ENCODE peak calls at places on chromosomes 3 and 15, in ten cellular contexts. H is HTR-8/SVneo; Q is central memory CD4-positive, alpha-beta T cell; B is nephron progenitor cell; Y is GM13977; V is AG08396; G is C1 segment of cervical spinal cord; T is DMS53; K is AG09309; F is T47D. E is an unnamed sample.
A peak's percentile ranks its signal among the peaks of the same experiment; 100 is the strongest.

GRCh38 chr3:134487406-134487805 is 1.5 kb downstream of the CEP63 start:
- DNase-seq in H (no peak), Q (no peak), B (no peak), Y (peak; percentile 57), V (no peak), G (no peak), T (peak; percentile 44), K (no peak), F (peak; percentile 55), E (no peak)

GRCh38 chr3:170697803-170698350 is 112.0 kb upstream of the SLC7A14 start:
- DNase-seq in H (no peak), Q (no peak), B (no peak), Y (no peak), V (no peak), G (no peak), T (peak; percentile 63), K (no peak), F (no peak), E (no peak)

GRCh38 chr15:100671858-100672543 is 69.6 kb downstream of the ASB7 start:
- DNase-seq in H (peak; percentile 71), Q (no peak), B (peak; percentile 45), Y (peak; percentile 70), V (peak; percentile 72), G (no peak), T (peak; percentile 69), K (no peak), F (peak; percentile 64), E (no peak)

GRCh38 chr15:54803987-54804386 is 392.8 kb downstream of the RSL24D1 start:
- DNase-seq in H (no peak), Q (no peak), B (no peak), Y (no peak), V (no peak), G (no peak), T (peak; percentile 37), K (no peak), F (no peak), E (no peak)

GRCh38 chr15:96058103-96058851 is 272.2 kb upstream of the NR2F2 start:
- DNase-seq in H (no peak), Q (no peak), B (no peak), Y (peak; percentile 48), V (no peak), G (no peak), T (no peak), K (no peak), F (no peak), E (no peak)

GRCh38 chr15:73997986-73998385 is 3.5 kb downstream of the PML start:
- DNase-seq in H (no peak), Q (no peak), B (no peak), Y (no peak), V (no peak), G (no peak), T (no peak), K (no peak), F (no peak), E (no peak)

GRCh38 chr3:63387568-63387967 is 109.5 kb downstream of the SYNPR start:
- DNase-seq in H (no peak), Q (no peak), B (no peak), Y (no peak), V (no peak), G (no peak), T (peak; percentile 1), K (no peak), F (no peak), E (no peak)

GRCh38 chr3:177279118-177279815 is 82.0 kb upstream of the TBL1XR1 start:
- DNase-seq in H (no peak), Q (no peak), B (no peak), Y (no peak), V (no peak), G (no peak), T (peak; percentile 83), K (no peak), F (peak; percentile 68), E (no peak)

GRCh38 chr3:9942164-9942563 is 8.5 kb downstream of the CRELD1 start:
- DNase-seq in H (no peak), Q (no peak), B (no peak), Y (no peak), V (no peak), G (no peak), T (no peak), K (no peak), F (no peak), E (no peak)

GRCh38 chr3:42707620-42708355 is 5.2 kb upstream of the HHATL start:
- DNase-seq in H (no peak), Q (no peak), B (no peak), Y (no peak), V (no peak), G (no peak), T (no peak), K (no peak), F (no peak), E (no peak)

GRCh38 chr3:67459131-67459530 is 195.3 kb downstream of the SUCLG2 start:
- DNase-seq in H (no peak), Q (no peak), B (no peak), Y (no peak), V (no peak), G (no peak), T (no peak), K (no peak), F (no peak), E (no peak)

GRCh38 chr3:114764056-114764492 is 383.0 kb downstream of the ZBTB20 start:
- DNase-seq in H (no peak), Q (no peak), B (no peak), Y (no peak), V (no peak), G (no peak), T (peak; percentile 50), K (no peak), F (no peak), E (no peak)

GRCh38 chr3:25854635-25855034 is 64.7 kb downstream of the OXSM start:
- DNase-seq in H (peak; percentile 9), Q (no peak), B (no peak), Y (no peak), V (peak; percentile 58), G (no peak), T (peak; percentile 35), K (peak; percentile 16), F (peak; percentile 13), E (no peak)

GRCh38 chr15:87762110-87762509 is 494.4 kb downstream of the NTRK3 start:
- DNase-seq in H (no peak), Q (no peak), B (no peak), Y (no peak), V (no peak), G (no peak), T (no peak), K (no peak), F (no peak), E (peak; percentile 24)

GRCh38 chr3:156619376-156619775 is 55.0 kb upstream of the TIPARP start:
- DNase-seq in H (no peak), Q (no peak), B (no peak), Y (no peak), V (no peak), G (no peak), T (no peak), K (no peak), F (no peak), E (no peak)

GRCh38 chr3:167843886-167844285 is 108.4 kb downstream of the SERPINI1 start:
- DNase-seq in H (no peak), Q (no peak), B (no peak), Y (no peak), V (no peak), G (no peak), T (no peak), K (no peak), F (no peak), E (no peak)

GRCh38 chr15:48493084-48493762 is 152.3 kb downstream of the FBN1 start:
- DNase-seq in H (peak; percentile 12), Q (no peak), B (no peak), Y (no peak), V (peak; percentile 66), G (no peak), T (no peak), K (peak; percentile 80), F (no peak), E (no peak)

GRCh38 chr3:177141899-177142651 is 55.2 kb downstream of the TBL1XR1 start:
- DNase-seq in H (no peak), Q (no peak), B (no peak), Y (no peak), V (no peak), G (no peak), T (peak; percentile 31), K (no peak), F (no peak), E (no peak)

GRCh38 chr3:156187146-156187769 is 66.9 kb downstream of the KCNAB1 start:
- DNase-seq in H (no peak), Q (no peak), B (no peak), Y (no peak), V (no peak), G (no peak), T (no peak), K (no peak), F (no peak), E (no peak)

GRCh38 chr3:143158549-143158988 is 39.0 kb downstream of the CHST2 start:
- DNase-seq in H (no peak), Q (no peak), B (no peak), Y (peak; percentile 48), V (no peak), G (no peak), T (no peak), K (peak; percentile 37), F (no peak), E (no peak)

GRCh38 chr3:186757214-186757613 is 26.2 kb upstream of the EIF4A2 start:
- DNase-seq in H (no peak), Q (no peak), B (no peak), Y (no peak), V (no peak), G (no peak), T (no peak), K (no peak), F (no peak), E (no peak)

GRCh38 chr15:38624248-38625214 is 59.9 kb upstream of the RASGRP1 start:
- DNase-seq in H (no peak), Q (no peak), B (no peak), Y (no peak), V (no peak), G (no peak), T (no peak), K (no peak), F (peak; percentile 13), E (no peak)

GRCh38 chr3:12371525-12372140 is 82.8 kb downstream of the PPARG start:
- DNase-seq in H (peak; percentile 37), Q (no peak), B (no peak), Y (no peak), V (peak; percentile 35), G (no peak), T (no peak), K (no peak), F (peak; percentile 6), E (no peak)

GRCh38 chr3:171157286-171157685 is 130.8 kb upstream of the SLC2A2 start:
- DNase-seq in H (no peak), Q (no peak), B (peak; percentile 25), Y (no peak), V (no peak), G (peak; percentile 35), T (no peak), K (no peak), F (no peak), E (no peak)

GRCh38 chr3:57007513-57008415 is 52.7 kb upstream of the SPATA12 start:
- DNase-seq in H (peak; percentile 70), Q (no peak), B (no peak), Y (no peak), V (peak; percentile 80), G (peak; percentile 54), T (no peak), K (peak; percentile 62), F (no peak), E (peak; percentile 61)

GRCh38 chr3:58731673-58732072 is 65.1 kb upstream of the FAM3D start:
- DNase-seq in H (no peak), Q (no peak), B (no peak), Y (no peak), V (no peak), G (no peak), T (no peak), K (no peak), F (no peak), E (no peak)

GRCh38 chr3:177893321-177893720 is 642.9 kb upstream of the KCNMB2 start:
- DNase-seq in H (no peak), Q (no peak), B (no peak), Y (no peak), V (no peak), G (no peak), T (no peak), K (no peak), F (peak; percentile 40), E (no peak)

GRCh38 chr15:45254405-45255293 is 2.6 kb downstream of the SLC28A2 start:
- DNase-seq in H (no peak), Q (no peak), B (no peak), Y (no peak), V (no peak), G (no peak), T (peak; percentile 37), K (peak; percentile 29), F (no peak), E (no peak)

E was measured in tibial nerve.